ENCODE peak calls at places on chromosomes 2 and 18, in seven cellular contexts. E is astrocyte of the spinal cord, Q is cardiac fibroblast, O is brain microvascular endothelial cell, F is mesothelial cell of epicardium, J is astrocyte, B is AG04450. T is an unnamed sample.

GRCh38 chr2:85173909-85174308 is 40.7 kb downstream of the TCF7L1 start:
- DNase-seq in O (no peak), J (no peak), F (no peak), B (no peak), E (no peak), Q (peak), T (no peak)

GRCh38 chr2:95384854-95385569 is 17.5 kb upstream of the FAHD2A start:
- DNase-seq in O (no peak), E (no peak), B (no peak), Q (peak), F (no peak), J (no peak), T (no peak)

GRCh38 chr2:145022671-145023330 is 502.9 kb upstream of the ZEB2 start:
- DNase-seq in E (peak), F (no peak), J (peak), B (peak), Q (peak), O (peak), T (no peak)

GRCh38 chr18:75210274-75211001 is at the start of gene TSHZ1:
- DNase-seq in J (peak), Q (peak), O (peak), B (peak), E (peak), F (no peak), T (no peak)

GRCh38 chr2:226211439-226211838 is 588.2 kb downstream of the IRS1 start:
- DNase-seq in J (peak), O (peak), F (no peak), Q (peak), B (peak), E (peak), T (no peak)

GRCh38 chr18:48039769-48040215 is 109.3 kb upstream of the SMAD2 start:
- DNase-seq in F (no peak), Q (no peak), J (no peak), E (no peak), B (no peak), O (no peak), T (no peak)

GRCh38 chr18:5895886-5896740 is 791 bp upstream of the TMEM200C start:
- DNase-seq in Q (no peak), B (no peak), F (peak), E (peak), J (peak), O (no peak), T (peak)

GRCh38 chr2:15952451-15953142 is 12.2 kb downstream of the MYCN start:
- DNase-seq in F (no peak), Q (no peak), J (no peak), E (no peak), O (no peak), B (no peak), T (no peak)

GRCh38 chr2:6917761-6918421 is 679 bp downstream of the RNF144A start:
- DNase-seq in F (no peak), O (no peak), E (no peak), Q (no peak), B (no peak), J (no peak), T (peak)

GRCh38 chr2:111534816-111535803 is 348.9 kb downstream of the ANAPC1 start:
- DNase-seq in F (no peak), J (peak), Q (peak), E (peak), O (peak), B (peak), T (no peak)

GRCh38 chr18:58847383-58848071 is 17.1 kb upstream of the ZNF532 start:
- DNase-seq in F (no peak), O (no peak), Q (no peak), E (no peak), B (no peak), J (no peak), T (peak)

GRCh38 chr2:84862006-84862405 is 18.9 kb downstream of the TRABD2A start:
- DNase-seq in E (no peak), J (no peak), O (no peak), Q (no peak), B (no peak), F (no peak), T (no peak)

GRCh38 chr2:134917958-134918517 is 584 bp upstream of the CCNT2 start:
- DNase-seq in J (no peak), E (no peak), B (no peak), O (no peak), F (peak), Q (no peak), T (no peak)

GRCh38 chr2:98028931-98029717 is 33.4 kb upstream of the TMEM131 start:
- DNase-seq in E (no peak), O (peak), Q (no peak), F (no peak), B (no peak), J (no peak), T (no peak)

GRCh38 chr2:2007551-2008501 is 263.5 kb upstream of the PXDN start:
- DNase-seq in E (no peak), Q (no peak), B (no peak), J (no peak), F (no peak), O (no peak), T (no peak)

GRCh38 chr18:7158201-7158600 is 40.6 kb upstream of the LAMA1 start:
- DNase-seq in F (no peak), Q (peak), B (peak), J (peak), O (peak), E (peak), T (no peak)

GRCh38 chr2:54531558-54531957 is 75.4 kb downstream of the SPTBN1 start:
- DNase-seq in B (no peak), E (peak), O (peak), F (no peak), J (peak), Q (peak), T (no peak)

GRCh38 chr18:74252032-74252380 is 39.8 kb downstream of the CYB5A start:
- DNase-seq in F (no peak), Q (peak), J (peak), O (peak), E (peak), B (no peak), T (no peak)

GRCh38 chr2:76080154-76080553 is 369.4 kb upstream of the GCFC2 start:
- DNase-seq in B (no peak), J (no peak), E (no peak), Q (no peak), F (no peak), O (no peak), T (no peak)

GRCh38 chr2:60675309-60675708 is 80.8 kb upstream of the PAPOLG start:
- DNase-seq in E (no peak), F (no peak), Q (no peak), J (no peak), B (no peak), O (no peak), T (no peak)

GRCh38 chr18:51687845-51688585 is 490.5 kb upstream of the MEX3C start:
- DNase-seq in F (no peak), O (no peak), J (no peak), B (no peak), E (no peak), Q (no peak), T (no peak)

GRCh38 chr2:3661149-3661660 is 3.2 kb downstream of the ALLC start:
- DNase-seq in Q (no peak), B (no peak), E (no peak), O (no peak), F (no peak), J (no peak), T (no peak)

GRCh38 chr2:124540805-124541204 is 515.7 kb downstream of the CNTNAP5 start:
- DNase-seq in Q (no peak), J (no peak), E (no peak), B (no peak), O (no peak), F (no peak), T (no peak)

GRCh38 chr2:163515836-163516235 is 220.0 kb downstream of the FIGN start:
- DNase-seq in J (no peak), Q (no peak), F (no peak), O (no peak), B (no peak), E (no peak), T (no peak)

GRCh38 chr2:207546822-207547221 is 17.1 kb downstream of the CREB1 start:
- DNase-seq in O (no peak), Q (peak), J (peak), F (no peak), E (no peak), B (no peak), T (no peak)

GRCh38 chr18:13576598-13576997 is 149.8 kb downstream of the FAM210A start:
- DNase-seq in B (no peak), E (no peak), Q (no peak), F (no peak), J (no peak), O (no peak), T (no peak)

GRCh38 chr2:191245869-191246531 is 796 bp downstream of the MYO1B start:
- DNase-seq in B (no peak), E (peak), Q (peak), J (peak), F (peak), O (peak), T (peak)

GRCh38 chr2:101277111-101277510 is 24.4 kb downstream of the CNOT11 start:
- DNase-seq in B (no peak), Q (peak), E (peak), F (no peak), O (peak), J (peak), T (no peak)

GRCh38 chr2:195363496-195363895 is 293.5 kb upstream of the SLC39A10 start:
- DNase-seq in O (peak), J (peak), Q (no peak), F (no peak), E (peak), B (peak), T (no peak)

GRCh38 chr2:184305105-184305504 is 293.2 kb upstream of the ZNF804A start:
- DNase-seq in F (no peak), J (peak), E (no peak), B (no peak), O (no peak), Q (no peak), T (no peak)

GRCh38 chr2:168212866-168213265 is 34.5 kb downstream of the STK39 start:
- DNase-seq in O (no peak), Q (no peak), B (no peak), E (no peak), F (no peak), J (peak), T (no peak)

GRCh38 chr2:134410831-134411231 is 157.0 kb downstream of the MGAT5 start:
- DNase-seq in J (peak), E (no peak), O (peak), F (no peak), Q (peak), B (no peak), T (no peak)

GRCh38 chr18:49072524-49072934 is 121.8 kb upstream of the SMAD7 start:
- DNase-seq in E (no peak), B (no peak), F (no peak), J (no peak), O (no peak), Q (peak), T (no peak)

GRCh38 chr2:230643576-230644291 is 68.9 kb upstream of the CAB39 start:
- DNase-seq in E (no peak), J (no peak), F (no peak), B (no peak), Q (peak), O (no peak), T (no peak)

GRCh38 chr2:50401772-50402653 is 629.9 kb downstream of the NRXN1 start:
- DNase-seq in J (peak), Q (peak), F (peak), B (peak), O (peak), E (peak), T (peak)

GRCh38 chr2:100767224-100767653 is 52.7 kb upstream of the NPAS2 start:
- DNase-seq in J (peak), F (no peak), Q (peak), B (no peak), E (peak), O (no peak), T (no peak)

GRCh38 chr2:128487650-128488387 is 169.2 kb upstream of the HS6ST1 start:
- DNase-seq in Q (no peak), O (no peak), B (no peak), E (no peak), J (no peak), F (peak), T (no peak)
- TF ChIP-seq CTCF in Q (no peak), O (no peak), B (no peak), E (no peak), J (no peak), F (no peak), T (no peak)

DNA sequence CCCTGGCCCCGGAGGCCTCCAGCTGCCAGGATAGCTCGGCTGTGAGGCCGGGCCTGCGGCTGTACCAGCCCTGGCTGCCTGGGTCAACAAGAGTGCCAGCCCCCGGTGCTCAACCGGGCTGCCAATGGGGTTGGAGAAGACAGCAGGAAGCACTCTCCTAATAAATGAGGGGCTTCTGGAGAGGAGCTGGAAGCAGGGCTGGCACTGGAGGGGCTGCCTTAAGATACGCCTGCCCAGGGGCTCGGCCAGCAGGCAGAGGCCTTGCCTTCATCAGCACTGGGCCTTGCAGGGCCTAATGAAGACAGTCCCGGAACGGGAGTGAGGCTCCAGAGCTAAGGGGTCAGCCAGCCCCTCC is 73.6 kb downstream of the TEX51 start:
- DNase-seq in J (no peak), O (no peak), E (no peak), Q (no peak), B (no peak), F (no peak), T (no peak)
- TF ChIP-seq CTCF in J (no peak), O (no peak), E (no peak), Q (no peak), B (no peak), F (peak), T (peak)

DNA sequence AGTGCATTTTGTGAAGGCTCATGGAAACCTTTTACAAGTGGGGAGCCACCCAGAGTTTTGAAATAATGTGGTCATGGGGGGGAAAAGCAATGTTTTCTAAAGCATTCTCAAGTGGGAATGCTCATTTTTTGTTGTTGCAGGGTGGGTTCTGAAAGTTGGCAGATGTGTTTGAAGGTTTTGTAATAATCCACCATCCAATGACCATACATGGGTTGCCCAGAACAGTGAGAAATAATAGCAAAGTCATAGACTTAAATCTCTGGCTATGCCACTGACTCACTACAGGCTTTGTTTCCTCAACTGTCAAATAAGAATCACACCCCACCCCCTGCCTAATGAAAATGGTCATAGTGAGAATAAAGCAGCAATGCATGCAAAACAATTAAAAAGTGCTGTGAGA is 2.9 kb downstream of the DSG3 start:
- DNase-seq in B (no peak), J (peak), F (no peak), E (no peak), O (no peak), Q (peak), T (no peak)
- TF ChIP-seq CTCF in B (no peak), J (no peak), F (no peak), E (no peak), O (no peak), Q (no peak), T (no peak)

GRCh38 chr18:60092073-60092472 is 192.3 kb downstream of the PMAIP1 start:
- DNase-seq in J (no peak), Q (no peak), O (no peak), B (no peak), F (no peak), E (no peak), T (no peak)

DNA sequence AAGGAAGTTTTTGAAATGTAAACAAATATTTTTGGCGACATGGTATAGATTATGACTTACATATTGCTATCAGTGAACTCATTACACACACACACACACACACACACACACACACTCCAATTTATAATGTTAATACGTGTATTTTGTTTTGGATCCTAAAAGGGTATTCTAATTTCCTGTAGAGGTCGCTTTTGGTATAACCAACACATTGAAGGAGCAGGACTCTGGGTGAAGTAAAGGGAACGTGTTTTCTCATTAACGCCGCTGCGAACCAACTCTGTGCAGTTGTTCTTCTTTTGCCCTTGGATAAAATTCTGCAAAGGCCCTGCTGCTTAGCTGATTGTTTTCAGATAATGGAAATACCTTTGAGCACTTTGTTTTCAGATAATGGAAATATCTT is 190.4 kb downstream of the PMAIP1 start:
- DNase-seq in J (no peak), E (no peak), F (no peak), B (no peak), O (no peak), Q (peak), T (no peak)
- TF ChIP-seq CTCF in J (no peak), E (peak), F (no peak), B (peak), O (peak), Q (no peak), T (no peak)

GRCh38 chr2:238239552-238239871 is 326 bp downstream of the HES6 start:
- DNase-seq in E (no peak), B (no peak), J (no peak), F (peak), O (no peak), Q (no peak), T (no peak)
- TF ChIP-seq CTCF in E (no peak), B (no peak), J (no peak), F (no peak), O (no peak), Q (no peak), T (peak)

GRCh38 chr2:112876257-112876970 is 34.6 kb upstream of the IL37 start:
- DNase-seq in B (no peak), O (no peak), E (no peak), F (no peak), Q (no peak), J (no peak), T (no peak)
- TF ChIP-seq CTCF in B (no peak), O (peak), E (no peak), F (no peak), Q (no peak), J (no peak), T (no peak)

DNA sequence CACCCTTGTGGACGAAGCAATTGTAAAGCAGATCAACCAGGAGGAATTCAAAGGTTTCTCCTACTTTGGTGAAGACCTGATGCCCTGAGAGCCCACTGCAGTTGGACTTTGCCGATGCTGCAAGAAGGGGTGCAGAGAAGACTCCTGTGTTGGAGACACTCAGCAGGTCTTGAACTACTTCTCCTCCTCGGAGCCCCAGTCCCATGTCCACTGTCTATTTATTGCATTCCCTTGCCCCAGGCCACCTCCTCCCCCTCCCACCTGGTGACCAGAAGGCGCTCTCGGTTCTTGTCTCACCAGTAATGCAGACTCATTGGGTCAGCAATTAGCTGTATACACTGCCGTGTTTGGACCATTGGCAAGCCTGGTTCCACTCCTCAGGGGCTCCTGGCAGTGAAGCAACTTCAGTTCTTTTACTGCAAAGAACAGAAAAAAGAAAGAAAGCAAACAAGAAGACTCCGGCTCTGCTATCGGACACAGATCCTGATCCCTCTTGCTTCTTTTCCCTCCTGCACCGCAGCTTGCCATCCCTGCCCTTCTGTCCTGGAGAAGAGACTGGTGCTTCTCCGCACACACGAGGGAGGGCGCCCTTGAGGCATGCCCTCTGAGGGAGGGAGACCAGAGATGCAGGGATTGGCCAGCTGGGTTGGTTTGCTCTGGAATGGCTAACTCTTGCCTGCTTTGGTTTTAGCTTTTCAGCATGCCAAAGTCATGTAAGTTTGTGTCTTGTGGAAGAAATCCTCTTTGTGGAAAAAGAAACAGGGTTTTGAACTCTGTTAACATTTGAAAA is 112.2 kb upstream of the EPAS1 start:
- DNase-seq in F (no peak), E (no peak), J (no peak), Q (no peak), B (no peak), O (no peak), T (no peak)
- TF ChIP-seq CTCF in F (no peak), E (peak), J (no peak), Q (peak), B (peak), O (peak), T (no peak)